ENCODE peak calls at places on chromosomes 4 and X, in five cellular contexts. X is PC-3, A is GM23248, H is PC-9, Q is GM23338. B is an unnamed sample.

GRCh38 chr4:123976285-123976684 is 579.7 kb downstream of the SPRY1 start:
- DNase-seq in A (no peak), X (no peak), Q (peak; percentile 32), H (no peak), B (peak; percentile 93)

GRCh38 chr4:53832549-53832948 is 231.9 kb downstream of the CHIC2 start:
- DNase-seq in A (no peak), X (no peak), H (no peak), Q (no peak), B (no peak)

GRCh38 chrX:5726246-5726645 is 502.4 kb downstream of the NLGN4X start:
- DNase-seq in H (no peak), A (no peak), X (peak; percentile 35), Q (no peak), B (peak; percentile 77)

GRCh38 chrX:13364230-13364629 is 44.4 kb upstream of the ATXN3L start:
- DNase-seq in A (peak; percentile 56), X (no peak), Q (no peak), H (no peak), B (no peak)

GRCh38 chr4:168787334-168787733 is 222.7 kb downstream of the CBR4 start:
- DNase-seq in H (no peak), X (no peak), Q (no peak), A (no peak), B (no peak)

GRCh38 chr4:37946503-37947179 is 13.6 kb upstream of the PTTG2 start:
- DNase-seq in Q (no peak), H (no peak), A (no peak), X (no peak), B (no peak)

GRCh38 chr4:139814285-139815015 is 148.8 kb downstream of the MGST2 start:
- DNase-seq in H (no peak), X (no peak), A (peak; percentile 59), Q (no peak), B (no peak)

GRCh38 chrX:141791856-141792255 is 46.3 kb upstream of the MAGEC3 start:
- DNase-seq in H (no peak), Q (no peak), X (peak; percentile 4), A (no peak), B (no peak)

GRCh38 chr4:66565796-66566195 is 895.5 kb upstream of the EPHA5 start:
- DNase-seq in Q (no peak), A (no peak), X (no peak), H (no peak), B (no peak)

GRCh38 chr4:61199869-61200194 is 294 bp upstream of the ADGRL3 start:
- DNase-seq in H (no peak), A (no peak), Q (no peak), X (no peak), B (no peak)

GRCh38 chrX:14673764-14674163 is 144.4 kb downstream of the GLRA2 start:
- DNase-seq in H (peak; percentile 58), Q (no peak), X (peak; percentile 96), A (peak; percentile 80), B (peak; percentile 75)

GRCh38 chrX:44943007-44943406 is 70.0 kb downstream of the KDM6A start:
- DNase-seq in Q (no peak), H (no peak), X (peak; percentile 67), A (no peak), B (no peak)

GRCh38 chrX:70434914-70435586 is 9.6 kb upstream of the DLG3 start:
- DNase-seq in H (no peak), Q (peak; percentile 26), A (peak; percentile 30), X (no peak), B (no peak)

GRCh38 chrX:24963823-24964222 is 51.9 kb downstream of the ARX start:
- DNase-seq in H (peak; percentile 16), X (no peak), A (no peak), Q (peak; percentile 5), B (peak; percentile 76)

GRCh38 chr4:6472387-6473263 is at the start of gene PPP2R2C:
- DNase-seq in A (no peak), X (peak; percentile 24), Q (peak; percentile 62), H (peak; percentile 52), B (no peak)
- TF ChIP-seq EZH2 in A (no peak), X (no peak), Q (peak; percentile 36), H (no peak), B (peak; percentile 52)

GRCh38 chr4:78545275-78546246 is 6.0 kb upstream of the ANXA3 start:
- DNase-seq in Q (no peak), X (peak; percentile 31), A (peak; percentile 53), H (no peak), B (no peak)
- TF ChIP-seq EZH2 in Q (no peak), X (no peak), A (no peak), H (no peak), B (no peak)

GRCh38 chr4:5472166-5472565 is 236.2 kb downstream of the EVC2 start:
- DNase-seq in A (no peak), X (no peak), Q (no peak), H (no peak), B (no peak)
- TF ChIP-seq EZH2 in A (no peak), X (no peak), Q (no peak), H (no peak), B (no peak)

GRCh38 chr4:146648384-146648783 is 9.7 kb downstream of the POU4F2 start:
- DNase-seq in X (no peak), H (no peak), A (no peak), Q (peak; percentile 89), B (no peak)
- TF ChIP-seq EZH2 in X (no peak), H (no peak), A (no peak), Q (no peak), B (no peak)

DNA sequence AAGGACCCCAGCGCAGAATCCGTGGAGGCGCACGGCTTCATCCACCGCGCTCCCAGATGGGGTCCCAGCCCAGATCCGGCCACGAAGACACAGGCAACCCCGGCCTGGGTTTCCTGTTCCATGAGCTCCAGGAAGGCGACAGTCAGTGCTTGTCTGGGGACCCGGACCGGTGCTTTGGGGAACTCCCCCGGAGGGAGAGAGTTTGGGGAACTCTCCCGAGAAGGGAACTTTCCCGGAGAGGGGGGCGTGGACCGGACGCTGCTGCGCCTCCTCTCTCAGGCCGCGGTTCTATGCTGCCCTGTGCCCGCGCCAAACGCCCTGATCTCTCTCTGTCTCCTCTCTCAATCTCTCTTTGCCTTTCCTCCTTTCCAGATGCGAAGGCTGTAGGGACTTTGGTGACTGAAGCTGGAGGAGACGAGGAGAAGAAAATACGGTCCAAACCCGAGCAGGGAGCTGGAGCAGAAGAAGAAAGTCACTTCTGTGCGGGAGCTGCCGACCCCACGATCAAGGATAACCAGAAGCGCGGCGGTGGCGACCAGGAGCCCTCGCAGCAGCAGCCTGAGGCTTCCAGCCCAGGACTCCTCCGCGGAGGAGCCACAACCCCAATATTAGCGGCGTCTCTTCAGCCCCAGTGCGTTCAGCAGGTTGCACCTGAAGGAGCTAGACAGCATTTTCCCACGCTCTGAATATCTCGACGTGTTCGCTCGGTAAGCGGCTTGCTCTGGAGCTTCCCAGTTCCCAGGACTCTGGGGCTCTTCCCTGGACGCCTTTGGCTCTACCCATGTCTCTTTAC is 47.6 kb upstream of the NKAP start:
- DNase-seq in Q (peak; percentile 47), H (no peak), X (no peak), A (no peak), B (no peak)
- TF ChIP-seq EZH2 in Q (peak; percentile 85), H (no peak), X (peak; percentile 41), A (no peak), B (peak; percentile 70)

GRCh38 chr4:121071640-121072037 is 696 bp downstream of the NDNF start:
- DNase-seq in A (no peak), Q (no peak), X (no peak), H (no peak), B (no peak)
- TF ChIP-seq EZH2 in A (no peak), Q (peak; percentile 62), X (no peak), H (no peak), B (no peak)

GRCh38 chrX:39821709-39822095 is 276.1 kb downstream of the BCOR start:
- DNase-seq in A (no peak), H (no peak), X (no peak), Q (no peak), B (no peak)

GRCh38 chrX:39818750-39819149 is 279.0 kb downstream of the BCOR start:
- DNase-seq in Q (no peak), A (no peak), X (no peak), H (no peak), B (no peak)

GRCh38 chrX:39822133-39822748 is 275.5 kb downstream of the BCOR start:
- DNase-seq in Q (peak; percentile 24), A (no peak), H (no peak), X (no peak), B (no peak)

GRCh38 chrX:39821011-39821708 is 276.6 kb downstream of the BCOR start:
- DNase-seq in A (peak; percentile 58), Q (peak; percentile 53), X (no peak), H (no peak), B (peak; percentile 58)

DNA sequence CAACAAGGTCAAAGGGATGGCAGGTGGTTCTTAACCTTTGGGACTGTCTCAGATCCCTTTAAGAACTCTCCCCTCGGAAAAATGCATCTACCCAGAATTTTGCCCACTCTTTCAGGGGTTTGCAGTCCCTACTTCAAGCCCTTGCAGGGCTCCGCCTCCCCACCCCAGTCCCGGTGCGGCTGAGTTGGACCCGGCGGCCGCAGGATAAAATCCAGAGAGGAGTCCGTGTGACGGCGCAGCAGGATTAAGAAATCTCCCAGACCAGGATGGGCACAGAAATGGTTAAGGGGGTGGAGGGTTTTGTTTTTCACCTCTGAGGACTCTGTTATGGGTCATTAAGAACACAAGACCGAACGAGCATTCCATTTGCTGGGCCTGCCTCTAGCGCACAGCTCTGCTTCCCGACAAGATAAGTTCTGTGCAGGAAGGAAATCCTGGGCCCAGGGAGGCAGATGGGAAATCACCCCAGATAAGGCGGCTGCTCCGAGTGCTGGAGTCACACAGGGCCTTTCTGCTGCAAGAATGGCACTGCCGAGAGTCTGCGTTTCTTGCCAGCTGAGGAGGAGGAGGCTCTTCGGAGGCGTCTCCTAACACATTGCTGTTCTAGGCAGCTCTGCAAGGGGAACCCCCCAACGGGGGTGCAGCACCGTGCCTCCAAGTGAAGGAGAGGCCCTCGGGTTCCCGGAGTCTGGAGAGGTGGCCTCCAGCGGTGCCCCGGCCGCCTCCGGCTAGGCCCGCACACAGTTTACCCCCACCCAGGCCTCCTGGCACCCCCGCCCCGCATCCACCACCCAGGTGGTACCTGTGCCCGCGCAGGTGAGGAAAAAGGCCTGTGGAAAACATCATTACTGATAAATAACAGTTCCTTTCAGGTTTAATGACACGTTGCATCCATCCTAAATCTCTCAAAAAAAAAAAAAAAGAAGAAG is 277.6 kb downstream of the BCOR start:
- DNase-seq in Q (peak; percentile 36), H (no peak), X (no peak), A (no peak), B (peak; percentile 21)
- TF ChIP-seq EZH2 in Q (no peak), H (no peak), X (no peak), A (no peak), B (no peak)

GRCh38 chr4:46992338-46992737 is 1.0 kb downstream of the GABRA4 start:
- DNase-seq in H (no peak), X (no peak), Q (peak; percentile 16), A (no peak), B (no peak)
- TF ChIP-seq EZH2 in H (no peak), X (no peak), Q (no peak), A (no peak), B (no peak)

B was measured in A673.